ENCODE peak calls at places on chromosomes 16 and 17, in five cellular contexts. One of them, this sample, is unnamed.

GRCh38 chr16:51408357-51408756 is 257.3 kb upstream of the SALL1 start:
- DNase-seq in GM04503: no peak
- DNase-seq in T-helper 1 cell: no peak
- DNase-seq in amniotic stem cell: no peak
- DNase-seq in gastrocnemius medialis: no peak
- DNase-seq in this sample: no peak

GRCh38 chr17:80646328-80646727 is 101.7 kb downstream of the RPTOR start:
- DNase-seq in gastrocnemius medialis: no peak
- DNase-seq in GM04503: no peak
- DNase-seq in T-helper 1 cell: no peak
- DNase-seq in amniotic stem cell: no peak
- DNase-seq in this sample: no peak

GRCh38 chr17:80899402-80900268 is 92.0 kb upstream of the CHMP6 start:
- DNase-seq in GM04503: no peak
- DNase-seq in gastrocnemius medialis: no peak
- DNase-seq in amniotic stem cell: no peak
- DNase-seq in T-helper 1 cell: peak
- DNase-seq in this sample: no peak

GRCh38 chr17:2421315-2422147 is 20.7 kb upstream of the MNT start:
- DNase-seq in GM04503: no peak
- DNase-seq in gastrocnemius medialis: no peak
- DNase-seq in T-helper 1 cell: no peak
- DNase-seq in amniotic stem cell: no peak
- DNase-seq in this sample: no peak

GRCh38 chr16:28062261-28063046 is 1.1 kb downstream of the GSG1L start:
- DNase-seq in GM04503: no peak
- DNase-seq in gastrocnemius medialis: no peak
- DNase-seq in amniotic stem cell: no peak
- DNase-seq in T-helper 1 cell: no peak
- DNase-seq in this sample: no peak

GRCh38 chr17:65254166-65254565 is 117.0 kb downstream of the RGS9 start:
- DNase-seq in T-helper 1 cell: no peak
- DNase-seq in amniotic stem cell: no peak
- DNase-seq in gastrocnemius medialis: no peak
- DNase-seq in GM04503: no peak
- DNase-seq in this sample: no peak

GRCh38 chr17:38601539-38602351 is 4.0 kb downstream of the SRCIN1 start:
- DNase-seq in gastrocnemius medialis: no peak
- DNase-seq in amniotic stem cell: no peak
- DNase-seq in T-helper 1 cell: no peak
- DNase-seq in GM04503: no peak
- DNase-seq in this sample: no peak

GRCh38 chr17:16516594-16517018 is 24.6 kb upstream of the LRRC75A start:
- DNase-seq in GM04503: no peak
- DNase-seq in amniotic stem cell: no peak
- DNase-seq in T-helper 1 cell: no peak
- DNase-seq in gastrocnemius medialis: no peak
- DNase-seq in this sample: peak

GRCh38 chr16:3570420-3571062 is 6.7 kb downstream of the NLRC3 start:
- DNase-seq in T-helper 1 cell: no peak
- DNase-seq in amniotic stem cell: no peak
- DNase-seq in GM04503: no peak
- DNase-seq in gastrocnemius medialis: no peak
- DNase-seq in this sample: no peak

GRCh38 chr16:19008770-19009169 is 25.0 kb downstream of the TMC7 start:
- DNase-seq in T-helper 1 cell: no peak
- DNase-seq in gastrocnemius medialis: no peak
- DNase-seq in amniotic stem cell: no peak
- DNase-seq in GM04503: peak
- DNase-seq in this sample: no peak

GRCh38 chr16:70563571-70563970 is 40.0 kb downstream of the SF3B3 start:
- DNase-seq in amniotic stem cell: no peak
- DNase-seq in T-helper 1 cell: no peak
- DNase-seq in gastrocnemius medialis: no peak
- DNase-seq in GM04503: no peak
- DNase-seq in this sample: no peak

GRCh38 chr17:48564200-48565023 is 13.7 kb downstream of the HOXB4 start:
- DNase-seq in amniotic stem cell: no peak
- DNase-seq in gastrocnemius medialis: no peak
- DNase-seq in GM04503: no peak
- DNase-seq in T-helper 1 cell: no peak
- DNase-seq in this sample: no peak

GRCh38 chr17:40895106-40895730 is 10.2 kb upstream of the KRT20 start:
- DNase-seq in gastrocnemius medialis: no peak
- DNase-seq in T-helper 1 cell: no peak
- DNase-seq in amniotic stem cell: no peak
- DNase-seq in GM04503: no peak
- DNase-seq in this sample: no peak

GRCh38 chr17:61284174-61284573 is 115.5 kb upstream of the TBX2 start:
- DNase-seq in gastrocnemius medialis: no peak
- DNase-seq in GM04503: peak
- DNase-seq in amniotic stem cell: peak
- DNase-seq in T-helper 1 cell: no peak
- DNase-seq in this sample: no peak

GRCh38 chr16:67528870-67529638 is 425 bp downstream of the RIPOR1 start:
- DNase-seq in T-helper 1 cell: no peak
- DNase-seq in GM04503: no peak
- DNase-seq in gastrocnemius medialis: no peak
- DNase-seq in amniotic stem cell: no peak
- DNase-seq in this sample: no peak

GRCh38 chr16:8375208-8375607 is 215.1 kb downstream of the TMEM114 start:
- DNase-seq in T-helper 1 cell: no peak
- DNase-seq in gastrocnemius medialis: no peak
- DNase-seq in amniotic stem cell: no peak
- DNase-seq in GM04503: no peak
- DNase-seq in this sample: no peak

GRCh38 chr17:50487213-50488096 is 8.8 kb downstream of the RSAD1 start:
- DNase-seq in T-helper 1 cell: no peak
- DNase-seq in gastrocnemius medialis: peak
- DNase-seq in GM04503: no peak
- DNase-seq in amniotic stem cell: no peak
- DNase-seq in this sample: no peak

GRCh38 chr17:50181155-50181554 is 15.3 kb downstream of the SGCA start:
- DNase-seq in amniotic stem cell: no peak
- DNase-seq in GM04503: no peak
- DNase-seq in T-helper 1 cell: no peak
- DNase-seq in gastrocnemius medialis: no peak
- DNase-seq in this sample: no peak

GRCh38 chr17:6240001-6240400 is 169.8 kb downstream of the WSCD1 start:
- DNase-seq in gastrocnemius medialis: no peak
- DNase-seq in T-helper 1 cell: no peak
- DNase-seq in GM04503: no peak
- DNase-seq in amniotic stem cell: no peak
- DNase-seq in this sample: no peak

GRCh38 chr17:31623990-31624389 is 232.5 kb downstream of the RAB11FIP4 start:
- DNase-seq in amniotic stem cell: no peak
- DNase-seq in T-helper 1 cell: no peak
- DNase-seq in gastrocnemius medialis: no peak
- DNase-seq in GM04503: no peak
- DNase-seq in this sample: no peak

GRCh38 chr17:63523256-63523869 is at the start of gene KCNH6:
- DNase-seq in amniotic stem cell: no peak
- DNase-seq in gastrocnemius medialis: no peak
- DNase-seq in GM04503: no peak
- DNase-seq in T-helper 1 cell: no peak
- DNase-seq in this sample: no peak

This sample was measured in brain pericyte.